ENCODE peak calls at places on chromosomes 4 and X, in seven cellular contexts. One of them, this sample, is unnamed.

GRCh38 chrX:44431206-44431605 is 87.7 kb upstream of the EFHC2 start:
- DNase-seq in H1: no peak
- DNase-seq in suprapubic skin: no peak
- DNase-seq in HL-60: no peak
- DNase-seq in SK-N-MC: no peak
- DNase-seq in prostate gland: peak
- DNase-seq in GM12892: no peak
- DNase-seq in this sample: no peak

GRCh38 chrX:68936608-68937007 is 107.8 kb downstream of the EFNB1 start:
- DNase-seq in suprapubic skin: no peak
- DNase-seq in SK-N-MC: no peak
- DNase-seq in H1: no peak
- DNase-seq in GM12892: no peak
- DNase-seq in HL-60: no peak
- DNase-seq in prostate gland: no peak
- DNase-seq in this sample: no peak

GRCh38 chrX:118720058-118720707 is 7.2 kb upstream of the IL13RA1 start:
- DNase-seq in HL-60: no peak
- DNase-seq in GM12892: no peak
- DNase-seq in H1: no peak
- DNase-seq in SK-N-MC: no peak
- DNase-seq in prostate gland: no peak
- DNase-seq in suprapubic skin: no peak
- DNase-seq in this sample: no peak

GRCh38 chrX:2230457-2230856 is 270.3 kb downstream of the DHRSX start:
- DNase-seq in GM12892: no peak
- DNase-seq in H1: no peak
- DNase-seq in prostate gland: no peak
- DNase-seq in HL-60: no peak
- DNase-seq in SK-N-MC: no peak
- DNase-seq in suprapubic skin: peak
- DNase-seq in this sample: no peak

GRCh38 chr4:27187786-27188185 is 327.1 kb downstream of the STIM2 start:
- DNase-seq in suprapubic skin: no peak
- DNase-seq in H1: no peak
- DNase-seq in SK-N-MC: no peak
- DNase-seq in HL-60: no peak
- DNase-seq in prostate gland: no peak
- DNase-seq in GM12892: no peak
- DNase-seq in this sample: no peak

GRCh38 chr4:159101983-159102622 is 776 bp upstream of the RAPGEF2 start:
- DNase-seq in SK-N-MC: no peak
- DNase-seq in prostate gland: no peak
- DNase-seq in GM12892: no peak
- DNase-seq in suprapubic skin: no peak
- DNase-seq in H1: no peak
- DNase-seq in HL-60: no peak
- DNase-seq in this sample: no peak

GRCh38 chrX:143701460-143701859 is 19.1 kb downstream of the SPANXN2 start:
- DNase-seq in H1: no peak
- DNase-seq in HL-60: no peak
- DNase-seq in GM12892: no peak
- DNase-seq in suprapubic skin: no peak
- DNase-seq in SK-N-MC: no peak
- DNase-seq in prostate gland: no peak
- DNase-seq in this sample: no peak

GRCh38 chr4:6257243-6258025 is 12.2 kb upstream of the WFS1 start:
- DNase-seq in HL-60: no peak
- DNase-seq in SK-N-MC: no peak
- DNase-seq in prostate gland: no peak
- DNase-seq in suprapubic skin: no peak
- DNase-seq in H1: no peak
- DNase-seq in GM12892: no peak
- DNase-seq in this sample: no peak

GRCh38 chr4:156971623-156972369 is at the start of gene PDGFC:
- DNase-seq in prostate gland: peak
- DNase-seq in GM12892: peak
- DNase-seq in SK-N-MC: no peak
- DNase-seq in HL-60: no peak
- DNase-seq in H1: no peak
- DNase-seq in suprapubic skin: peak
- DNase-seq in this sample: no peak

GRCh38 chr4:109728385-109728784 is 1.5 kb downstream of the PLA2G12A start:
- DNase-seq in GM12892: no peak
- DNase-seq in prostate gland: no peak
- DNase-seq in HL-60: no peak
- DNase-seq in SK-N-MC: no peak
- DNase-seq in H1: no peak
- DNase-seq in suprapubic skin: no peak
- DNase-seq in this sample: no peak

GRCh38 chr4:21790437-21791029 is 158.0 kb downstream of the KCNIP4 start:
- DNase-seq in HL-60: no peak
- DNase-seq in prostate gland: no peak
- DNase-seq in H1: no peak
- DNase-seq in suprapubic skin: no peak
- DNase-seq in GM12892: no peak
- DNase-seq in SK-N-MC: no peak
- DNase-seq in this sample: no peak

GRCh38 chrX:23372220-23372902 is 37.7 kb downstream of the PTCHD1 start:
- DNase-seq in suprapubic skin: no peak
- DNase-seq in H1: no peak
- DNase-seq in prostate gland: no peak
- DNase-seq in HL-60: no peak
- DNase-seq in SK-N-MC: no peak
- DNase-seq in GM12892: no peak
- DNase-seq in this sample: no peak

GRCh38 chr4:24428850-24429249 is 155.5 kb downstream of the DHX15 start:
- DNase-seq in GM12892: no peak
- DNase-seq in SK-N-MC: no peak
- DNase-seq in HL-60: no peak
- DNase-seq in prostate gland: no peak
- DNase-seq in suprapubic skin: no peak
- DNase-seq in H1: no peak
- DNase-seq in this sample: no peak

GRCh38 chr4:165351359-165352130 is 24.1 kb downstream of the MSMO1 start:
- DNase-seq in prostate gland: no peak
- DNase-seq in H1: no peak
- DNase-seq in HL-60: no peak
- DNase-seq in SK-N-MC: no peak
- DNase-seq in suprapubic skin: no peak
- DNase-seq in GM12892: no peak
- DNase-seq in this sample: no peak

GRCh38 chr4:82797591-82798081 is 960 bp downstream of the SCD5 start:
- DNase-seq in H1: no peak
- DNase-seq in HL-60: peak
- DNase-seq in SK-N-MC: no peak
- DNase-seq in GM12892: peak
- DNase-seq in prostate gland: peak
- DNase-seq in suprapubic skin: no peak
- DNase-seq in this sample: no peak

GRCh38 chr4:55438314-55438713 is 42.6 kb downstream of the TMEM165 start:
- DNase-seq in prostate gland: peak
- DNase-seq in H1: no peak
- DNase-seq in GM12892: no peak
- DNase-seq in suprapubic skin: no peak
- DNase-seq in HL-60: no peak
- DNase-seq in SK-N-MC: no peak
- DNase-seq in this sample: no peak

GRCh38 chr4:55431710-55432336 is 36.1 kb downstream of the TMEM165 start:
- DNase-seq in H1: no peak
- DNase-seq in suprapubic skin: no peak
- DNase-seq in GM12892: no peak
- DNase-seq in HL-60: no peak
- DNase-seq in prostate gland: no peak
- DNase-seq in SK-N-MC: no peak
- DNase-seq in this sample: no peak

GRCh38 chr4:55437356-55437796 is 41.6 kb downstream of the TMEM165 start:
- DNase-seq in SK-N-MC: no peak
- DNase-seq in suprapubic skin: no peak
- DNase-seq in prostate gland: no peak
- DNase-seq in GM12892: no peak
- DNase-seq in H1: no peak
- DNase-seq in HL-60: no peak
- DNase-seq in this sample: no peak

GRCh38 chr4:55437823-55438222 is 42.1 kb downstream of the TMEM165 start:
- DNase-seq in HL-60: no peak
- DNase-seq in H1: no peak
- DNase-seq in suprapubic skin: no peak
- DNase-seq in prostate gland: no peak
- DNase-seq in SK-N-MC: no peak
- DNase-seq in GM12892: no peak
- DNase-seq in this sample: no peak

DNA sequence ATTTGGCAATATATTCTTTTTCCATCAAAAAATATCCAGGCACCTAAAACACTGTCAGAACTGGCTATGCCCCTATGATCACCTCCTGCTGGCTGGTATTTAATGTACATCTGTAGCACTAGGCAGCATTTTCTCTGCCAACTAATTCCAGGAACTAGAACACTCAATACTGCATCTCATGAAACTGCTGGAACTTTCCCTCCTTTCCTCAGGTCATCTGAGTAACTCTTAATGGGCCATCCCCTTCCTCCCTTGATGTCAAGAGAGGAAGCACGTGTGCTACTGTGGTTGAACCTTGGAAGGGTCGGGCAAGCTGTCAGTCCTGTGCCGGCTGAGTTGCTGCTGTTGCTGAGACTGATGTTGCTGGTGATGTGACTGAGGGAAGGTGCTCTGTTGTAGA is 39.4 kb downstream of the TMEM165 start:
- DNase-seq in prostate gland: no peak
- DNase-seq in HL-60: no peak
- DNase-seq in suprapubic skin: no peak
- DNase-seq in SK-N-MC: no peak
- DNase-seq in H1: no peak
- DNase-seq in GM12892: no peak
- DNase-seq in this sample: no peak
- TF ChIP-seq POLR2AphosphoS5 in prostate gland: no peak
- TF ChIP-seq POLR2AphosphoS5 in HL-60: peak
- TF ChIP-seq POLR2AphosphoS5 in suprapubic skin: no peak
- TF ChIP-seq POLR2AphosphoS5 in SK-N-MC: no peak
- TF ChIP-seq POLR2AphosphoS5 in H1: no peak
- TF ChIP-seq POLR2AphosphoS5 in GM12892: no peak
- TF ChIP-seq POLR2AphosphoS5 in this sample: no peak

DNA sequence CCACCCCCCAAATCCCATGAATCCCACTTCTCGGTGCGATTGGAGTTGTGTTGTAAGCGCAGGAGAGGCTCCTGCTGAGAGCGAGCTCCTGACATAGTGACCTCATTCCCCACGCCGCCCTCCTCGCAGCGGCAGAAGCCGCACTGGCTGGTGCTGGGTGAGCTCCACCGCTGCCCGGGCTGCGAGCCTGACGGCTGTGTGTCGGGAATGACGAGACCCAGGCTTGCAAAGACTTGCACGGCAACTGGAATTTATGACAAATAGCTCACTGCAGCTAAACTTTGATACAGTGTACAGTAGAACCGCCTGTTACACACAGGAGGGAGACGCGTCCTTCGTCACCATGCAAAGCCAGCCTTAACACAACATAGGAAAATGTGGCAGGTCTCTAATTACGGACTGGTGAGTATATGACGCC is 82.4 kb downstream of the STOX2 start:
- DNase-seq in prostate gland: peak
- DNase-seq in GM12892: no peak
- DNase-seq in H1: no peak
- DNase-seq in HL-60: no peak
- DNase-seq in SK-N-MC: no peak
- DNase-seq in suprapubic skin: no peak
- DNase-seq in this sample: no peak
- TF ChIP-seq POLR2AphosphoS5 in prostate gland: no peak
- TF ChIP-seq POLR2AphosphoS5 in GM12892: no peak
- TF ChIP-seq POLR2AphosphoS5 in H1: no peak
- TF ChIP-seq POLR2AphosphoS5 in HL-60: no peak
- TF ChIP-seq POLR2AphosphoS5 in SK-N-MC: no peak
- TF ChIP-seq POLR2AphosphoS5 in suprapubic skin: peak
- TF ChIP-seq POLR2AphosphoS5 in this sample: no peak

GRCh38 chr4:145546556-145546955 is 64.9 kb downstream of the SMAD1 start:
- DNase-seq in SK-N-MC: no peak
- DNase-seq in HL-60: no peak
- DNase-seq in prostate gland: no peak
- DNase-seq in H1: no peak
- DNase-seq in GM12892: no peak
- DNase-seq in suprapubic skin: no peak
- DNase-seq in this sample: no peak

GRCh38 chr4:145544998-145545397 is 63.3 kb downstream of the SMAD1 start:
- DNase-seq in GM12892: no peak
- DNase-seq in prostate gland: no peak
- DNase-seq in H1: no peak
- DNase-seq in suprapubic skin: no peak
- DNase-seq in HL-60: no peak
- DNase-seq in SK-N-MC: no peak
- DNase-seq in this sample: no peak

GRCh38 chr4:145541266-145541770 is 59.7 kb downstream of the SMAD1 start:
- DNase-seq in GM12892: no peak
- DNase-seq in H1: no peak
- DNase-seq in suprapubic skin: no peak
- DNase-seq in SK-N-MC: no peak
- DNase-seq in HL-60: no peak
- DNase-seq in prostate gland: no peak
- DNase-seq in this sample: no peak

GRCh38 chr4:145540235-145540634 is 58.6 kb downstream of the SMAD1 start:
- DNase-seq in prostate gland: no peak
- DNase-seq in HL-60: no peak
- DNase-seq in GM12892: no peak
- DNase-seq in SK-N-MC: peak
- DNase-seq in suprapubic skin: no peak
- DNase-seq in H1: no peak
- DNase-seq in this sample: no peak

GRCh38 chr4:145545538-145546224 is 64.0 kb downstream of the SMAD1 start:
- DNase-seq in HL-60: no peak
- DNase-seq in SK-N-MC: no peak
- DNase-seq in GM12892: no peak
- DNase-seq in prostate gland: peak
- DNase-seq in suprapubic skin: no peak
- DNase-seq in H1: peak
- DNase-seq in this sample: peak
- TF ChIP-seq POLR2AphosphoS5 in HL-60: peak
- TF ChIP-seq POLR2AphosphoS5 in SK-N-MC: no peak
- TF ChIP-seq POLR2AphosphoS5 in GM12892: no peak
- TF ChIP-seq POLR2AphosphoS5 in prostate gland: peak
- TF ChIP-seq POLR2AphosphoS5 in suprapubic skin: no peak
- TF ChIP-seq POLR2AphosphoS5 in H1: no peak
- TF ChIP-seq POLR2AphosphoS5 in this sample: no peak

GRCh38 chrX:41332005-41332404 is 2.0 kb upstream of the DDX3X start:
- DNase-seq in prostate gland: no peak
- DNase-seq in HL-60: no peak
- DNase-seq in suprapubic skin: no peak
- DNase-seq in GM12892: no peak
- DNase-seq in SK-N-MC: no peak
- DNase-seq in H1: no peak
- DNase-seq in this sample: no peak

GRCh38 chrX:41333744-41333993 is 293 bp upstream of the DDX3X start:
- DNase-seq in suprapubic skin: no peak
- DNase-seq in GM12892: peak
- DNase-seq in prostate gland: peak
- DNase-seq in SK-N-MC: peak
- DNase-seq in HL-60: no peak
- DNase-seq in H1: no peak
- DNase-seq in this sample: peak

GRCh38 chrX:41332408-41332987 is 1.5 kb upstream of the DDX3X start:
- DNase-seq in prostate gland: peak
- DNase-seq in HL-60: no peak
- DNase-seq in SK-N-MC: no peak
- DNase-seq in H1: no peak
- DNase-seq in GM12892: no peak
- DNase-seq in suprapubic skin: no peak
- DNase-seq in this sample: no peak

GRCh38 chrX:41333994-41334865 is at the start of gene DDX3X:
- DNase-seq in GM12892: peak
- DNase-seq in SK-N-MC: peak
- DNase-seq in prostate gland: peak
- DNase-seq in H1: no peak
- DNase-seq in suprapubic skin: peak
- DNase-seq in HL-60: peak
- DNase-seq in this sample: no peak

GRCh38 chrX:41332988-41333743 is 796 bp upstream of the DDX3X start:
- DNase-seq in GM12892: peak
- DNase-seq in HL-60: no peak
- DNase-seq in prostate gland: peak
- DNase-seq in H1: peak
- DNase-seq in SK-N-MC: peak
- DNase-seq in suprapubic skin: peak
- DNase-seq in this sample: no peak
- TF ChIP-seq POLR2AphosphoS5 in GM12892: peak
- TF ChIP-seq POLR2AphosphoS5 in HL-60: no peak
- TF ChIP-seq POLR2AphosphoS5 in prostate gland: peak
- TF ChIP-seq POLR2AphosphoS5 in H1: no peak
- TF ChIP-seq POLR2AphosphoS5 in SK-N-MC: no peak
- TF ChIP-seq POLR2AphosphoS5 in suprapubic skin: peak
- TF ChIP-seq POLR2AphosphoS5 in this sample: peak